ENCODE peak calls at places on chromosomes 3 and 15, in eight cellular contexts. R, J, B, V, M, E, A and O are unnamed samples. For H3K4me1, the result is how much of the 10 kb centered on the place peaks cover.

GRCh38 chr3:69739204-69740102 is at the start of gene MITF:
- DNase-seq in R (no peak), J (peak), B (peak), V (peak), M (peak), E (peak), A (peak), O (peak)

GRCh38 chr3:52094591-52095485 is 38.5 kb upstream of the DUSP7 start:
- DNase-seq in R (no peak), J (no peak), B (no peak), V (no peak), M (no peak), E (no peak), A (no peak), O (no peak)

GRCh38 chr15:98823012-98823458 is 174.7 kb downstream of the IGF1R start:
- DNase-seq in R (no peak), J (no peak), B (no peak), V (no peak), M (no peak), E (no peak), A (no peak), O (peak)

GRCh38 chr3:64595253-64595694 is 92.5 kb downstream of the ADAMTS9 start:
- DNase-seq in R (no peak), J (no peak), B (no peak), V (peak), M (no peak), E (no peak), A (peak), O (no peak)

GRCh38 chr3:159245871-159246270 is 444.0 kb downstream of the MFSD1 start:
- DNase-seq in R (no peak), J (no peak), B (no peak), V (no peak), M (no peak), E (no peak), A (no peak), O (no peak)

GRCh38 chr15:61421938-61422337 is 192.8 kb upstream of the RORA start:
- DNase-seq in R (no peak), J (no peak), B (no peak), V (no peak), M (no peak), E (no peak), A (no peak), O (no peak)

GRCh38 chr3:14282001-14282705 is 103.5 kb downstream of the LSM3 start:
- DNase-seq in R (no peak), J (no peak), B (no peak), V (no peak), M (no peak), E (no peak), A (no peak), O (no peak)

GRCh38 chr3:189121088-189121487 is 50.7 kb upstream of the TPRG1 start:
- DNase-seq in R (no peak), J (no peak), B (no peak), V (no peak), M (no peak), E (no peak), A (no peak), O (no peak)

GRCh38 chr3:141561426-141562034 is 74.7 kb downstream of the RASA2 start:
- DNase-seq in R (peak), J (peak), B (peak), V (peak), M (peak), E (peak), A (peak), O (peak)

GRCh38 chr3:101963902-101964362 is 114.6 kb downstream of the NFKBIZ start:
- DNase-seq in R (no peak), J (no peak), B (no peak), V (no peak), M (no peak), E (no peak), A (no peak), O (no peak)

GRCh38 chr3:17151598-17152373 is 267.0 kb downstream of the PLCL2 start:
- DNase-seq in R (peak), J (no peak), B (no peak), V (peak), M (peak), E (no peak), A (no peak), O (no peak)

GRCh38 chr15:78727561-78727960 is 83.7 kb downstream of the ADAMTS7 start:
- DNase-seq in R (no peak), J (no peak), B (no peak), V (no peak), M (no peak), E (no peak), A (no peak), O (no peak)

GRCh38 chr15:65400760-65401606 is 21.8 kb downstream of the IGDCC4 start:
- DNase-seq in R (peak), J (peak), B (peak), V (peak), M (peak), E (peak), A (peak), O (peak)

GRCh38 chr3:85360742-85361387 is 402.1 kb downstream of the CADM2 start:
- DNase-seq in R (no peak), J (peak), B (peak), V (peak), M (peak), E (peak), A (no peak), O (peak)

GRCh38 chr3:37441689-37442088 is 267.3 kb upstream of the LRRFIP2 start:
- DNase-seq in R (no peak), J (no peak), B (no peak), V (no peak), M (no peak), E (no peak), A (no peak), O (no peak)

GRCh38 chr15:33699691-33700447 is 268.4 kb upstream of the CHRM5 start:
- DNase-seq in R (no peak), J (no peak), B (no peak), V (no peak), M (no peak), E (no peak), A (no peak), O (no peak)

DNA sequence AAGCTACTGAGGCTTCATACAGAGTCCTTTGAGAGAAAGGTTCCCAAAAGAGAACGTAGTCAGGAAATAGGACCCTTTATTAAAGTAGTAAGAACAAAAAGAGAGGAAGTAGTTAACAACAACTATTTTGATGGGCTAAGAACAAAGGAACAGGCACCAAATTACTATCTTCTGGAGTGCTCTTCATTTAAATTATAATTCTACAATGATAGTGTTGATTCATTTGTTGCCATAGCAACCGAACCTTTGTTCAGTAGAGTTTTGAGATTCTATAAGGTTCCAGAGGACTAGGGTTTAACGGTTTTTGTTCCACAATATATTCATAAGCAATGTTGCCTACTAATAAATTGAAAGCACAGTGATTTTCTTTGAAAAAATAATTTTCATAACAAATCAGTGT is 78.8 kb downstream of the CMSS1 start:
- DNase-seq in R (no peak), J (no peak), B (no peak), V (no peak), M (no peak), E (no peak), A (no peak), O (peak)
- H3K4me1 ChIP-seq in R (under half), J (under half), B (under half), V (under half), M (under half), E (under half), A (under half), O (under half)

GRCh38 chr15:39124925-39125625 is 455.8 kb upstream of the THBS1 start:
- DNase-seq in R (no peak), J (no peak), B (no peak), V (no peak), M (no peak), E (no peak), A (no peak), O (no peak)
- H3K4me3 ChIP-seq in R (no peak), J (no peak), B (no peak), V (no peak), M (no peak), E (no peak), A (no peak), O (no peak)

GRCh38 chr15:69983696-69984265 is 113.9 kb downstream of the TLE3 start:
- DNase-seq in R (no peak), J (no peak), B (no peak), V (no peak), M (no peak), E (no peak), A (no peak), O (no peak)
- H3K4me1 ChIP-seq in R (under half), J (under half), B (under half), V (under half), M (under half), E (under half), A (under half), O (under half)

GRCh38 chr3:9552252-9552999 is 1.2 kb downstream of the LHFPL4 start:
- DNase-seq in R (peak), J (peak), B (peak), V (peak), M (no peak), E (peak), A (peak), O (peak)
- H3K4me3 ChIP-seq in R (no peak), J (no peak), B (no peak), V (no peak), M (no peak), E (peak), A (no peak), O (no peak)

DNA sequence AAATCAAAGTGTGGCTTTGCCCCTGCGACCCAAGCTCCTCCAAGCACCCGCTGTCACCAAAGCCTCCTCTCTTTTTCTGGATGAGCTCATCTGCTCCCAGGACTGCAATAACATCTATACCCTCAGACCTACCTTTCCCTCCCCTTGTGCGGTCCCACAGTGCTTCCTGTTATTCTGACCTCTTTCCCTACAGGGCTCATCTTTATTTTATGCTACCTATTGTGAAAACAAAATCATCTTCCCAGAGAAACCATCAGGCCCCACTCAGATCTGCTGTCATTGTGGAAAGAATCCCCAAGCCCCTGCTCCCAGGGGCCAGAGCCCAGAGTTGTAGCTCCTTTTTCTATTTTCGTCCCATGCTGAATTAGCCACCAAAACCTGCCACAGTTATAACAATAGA is 162.2 kb downstream of the MEIS2 start:
- DNase-seq in R (no peak), J (no peak), B (no peak), V (no peak), M (no peak), E (no peak), A (no peak), O (no peak)
- H3K4me1 ChIP-seq in R (under half), J (under half), B (under half), V (under half), M (under half), E (under half), A (under half), O (under half)

DNA sequence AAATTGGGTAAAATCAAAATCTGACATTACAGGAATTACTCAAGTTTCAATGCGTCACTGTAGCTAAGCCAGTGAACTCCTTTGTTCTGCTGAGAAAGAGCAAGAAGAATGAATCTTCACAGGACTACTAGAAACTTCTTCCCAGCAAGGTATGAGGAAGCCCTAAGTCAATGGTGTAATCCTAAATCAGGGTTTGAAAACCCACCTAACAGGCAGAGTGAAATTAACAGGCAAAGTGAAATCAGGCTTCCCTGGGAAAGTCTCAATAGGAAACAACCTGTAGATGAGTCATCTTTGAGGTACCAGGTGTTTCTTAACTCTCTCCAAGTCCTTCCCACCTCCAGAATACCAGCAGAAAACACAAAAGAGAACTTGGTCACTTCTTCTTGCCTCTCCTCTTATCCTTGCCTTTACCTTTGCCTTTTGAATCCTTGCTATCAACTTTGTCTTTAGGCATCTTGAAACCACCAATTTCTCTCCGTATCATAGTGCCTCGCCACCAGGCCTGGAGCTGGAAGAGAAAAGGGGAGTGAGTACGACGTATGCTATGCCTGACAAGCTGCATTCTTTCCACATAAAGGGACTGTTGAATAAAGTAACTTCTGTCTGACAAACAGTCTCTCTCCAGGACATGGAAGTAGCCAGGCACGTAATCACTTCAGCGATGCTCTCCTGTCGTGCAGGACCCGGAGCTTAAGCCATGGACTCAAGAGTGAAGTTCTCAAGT is 60.6 kb upstream of the RPL35A start:
- DNase-seq in R (no peak), J (no peak), B (peak), V (peak), M (no peak), E (no peak), A (no peak), O (no peak)
- H3K4me3 ChIP-seq in R (no peak), J (no peak), B (no peak), V (no peak), M (no peak), E (no peak), A (no peak), O (no peak)